ENCODE peak calls at places on chromosomes 11 and 22, in six cellular contexts. S is epithelial cell of esophagus; U is AG08395; O is stimulated activated CD4-positive, alpha-beta T cell treated with anti-CD3 and anti-CD28 coated beads, Interleukin-1b, Interleukin-23, amount 100 ng/mL, for 1 hour; J is colonic mucosa; Z is GM20000. V is an unnamed sample.

GRCh38 chr11:125071831-125072209 is 8.7 kb downstream of the SLC37A2 start:
- DNase-seq in S (no peak), U (no peak), O (no peak), J (no peak), Z (no peak), V (no peak)

GRCh38 chr22:43515902-43516301 is 104.1 kb downstream of the MPPED1 start:
- DNase-seq in S (no peak), U (no peak), O (no peak), J (no peak), Z (no peak), V (no peak)

GRCh38 chr11:62054484-62055121 is 69.2 kb upstream of the INCENP start:
- DNase-seq in S (peak), U (no peak), O (no peak), J (peak), Z (no peak), V (no peak)

GRCh38 chr11:18091731-18092130 is 14.2 kb downstream of the SAAL1 start:
- DNase-seq in S (no peak), U (peak), O (no peak), J (no peak), Z (no peak), V (no peak)

GRCh38 chr11:62709262-62710000 is 2.0 kb downstream of the GNG3 start:
- DNase-seq in S (peak), U (peak), O (peak), J (peak), Z (peak), V (peak)

GRCh38 chr22:46957521-46957920 is 195.1 kb downstream of the TBC1D22A start:
- DNase-seq in S (no peak), U (no peak), O (no peak), J (no peak), Z (no peak), V (no peak)

GRCh38 chr22:50361688-50362087 is 18.6 kb downstream of the PPP6R2 start:
- DNase-seq in S (no peak), U (no peak), O (no peak), J (no peak), Z (no peak), V (no peak)

GRCh38 chr11:46315033-46315738 is 32.1 kb upstream of the DGKZ start:
- DNase-seq in S (peak), U (peak), O (peak), J (peak), Z (peak), V (peak)

GRCh38 chr11:120771551-120772060 is 252.3 kb upstream of the TBCEL start:
- DNase-seq in S (no peak), U (no peak), O (no peak), J (no peak), Z (no peak), V (no peak)

GRCh38 chr22:48677621-48678020 is 1150.1 kb downstream of the BRD1 start:
- DNase-seq in S (no peak), U (no peak), O (no peak), J (no peak), Z (no peak), V (no peak)

GRCh38 chr11:130096823-130097222 is 27.1 kb downstream of the APLP2 start:
- DNase-seq in S (no peak), U (no peak), O (no peak), J (no peak), Z (no peak), V (no peak)

GRCh38 chr11:60528934-60529333 is 13.7 kb downstream of the MS4A13 start:
- DNase-seq in S (no peak), U (no peak), O (no peak), J (no peak), Z (peak), V (no peak)

GRCh38 chr11:93000511-93001476 is 31.3 kb downstream of the MTNR1B start:
- DNase-seq in S (peak), U (peak), O (no peak), J (no peak), Z (no peak), V (no peak)

GRCh38 chr22:48955351-48956311 is 872.0 kb downstream of the BRD1 start:
- DNase-seq in S (no peak), U (no peak), O (no peak), J (peak), Z (no peak), V (peak)

GRCh38 chr11:85132839-85133238 is 494.3 kb downstream of the DLG2 start:
- DNase-seq in S (no peak), U (no peak), O (no peak), J (no peak), Z (no peak), V (no peak)

GRCh38 chr11:74685905-74686304 is 45.3 kb downstream of the CHRDL2 start:
- DNase-seq in S (no peak), U (no peak), O (no peak), J (no peak), Z (no peak), V (no peak)

GRCh38 chr11:117818036-117818858 is 6.3 kb downstream of the FXYD2 start:
- DNase-seq in S (peak), U (no peak), O (no peak), J (no peak), Z (peak), V (no peak)

GRCh38 chr22:38327396-38327795 is 10.2 kb upstream of the CSNK1E start:
- DNase-seq in S (peak), U (no peak), O (no peak), J (no peak), Z (no peak), V (no peak)

GRCh38 chr22:50274311-50274710 is 4.1 kb upstream of the MAPK11 start:
- DNase-seq in S (peak), U (peak), O (no peak), J (no peak), Z (peak), V (no peak)

GRCh38 chr11:103031834-103032233 is 60.1 kb downstream of the DCUN1D5 start:
- DNase-seq in S (no peak), U (no peak), O (no peak), J (no peak), Z (no peak), V (no peak)

GRCh38 chr11:10375280-10376048 is 70.6 kb downstream of the ADM start:
- DNase-seq in S (no peak), U (peak), O (no peak), J (no peak), Z (no peak), V (no peak)

GRCh38 chr11:30917859-30918478 is 331.8 kb upstream of the MPPED2 start:
- DNase-seq in S (peak), U (peak), O (no peak), J (no peak), Z (peak), V (no peak)

GRCh38 chr11:2517016-2517385 is 72.2 kb downstream of the KCNQ1 start:
- DNase-seq in S (no peak), U (no peak), O (no peak), J (peak), Z (no peak), V (no peak)

GRCh38 chr22:37684803-37685615 is 1.1 kb upstream of the NOL12 start:
- DNase-seq in S (peak), U (no peak), O (no peak), J (peak), Z (no peak), V (no peak)

GRCh38 chr22:23007823-23008222 is 62.5 kb upstream of the GNAZ start:
- DNase-seq in S (no peak), U (no peak), O (no peak), J (no peak), Z (no peak), V (no peak)

GRCh38 chr11:76025068-76025467 is 181.2 kb downstream of the WNT11 start:
- DNase-seq in S (no peak), U (peak), O (no peak), J (no peak), Z (no peak), V (no peak)

GRCh38 chr11:87258171-87258833 is 220.6 kb downstream of the TMEM135 start:
- DNase-seq in S (no peak), U (no peak), O (no peak), J (no peak), Z (no peak), V (no peak)

GRCh38 chr11:130131957-130132850 is 27.4 kb upstream of the ST14 start:
- DNase-seq in S (peak), U (peak), O (peak), J (peak), Z (peak), V (peak)

GRCh38 chr11:56841210-56841810 is 92.8 kb upstream of the OR9G4 start:
- DNase-seq in S (peak), U (peak), O (no peak), J (peak), Z (peak), V (peak)

GRCh38 chr11:68750197-68750987 is 928 bp downstream of the TESMIN start:
- DNase-seq in S (peak), U (no peak), O (no peak), J (no peak), Z (peak), V (no peak)

GRCh38 chr11:134468796-134469195 is 56.8 kb upstream of the B3GAT1 start:
- DNase-seq in S (peak), U (no peak), O (no peak), J (peak), Z (no peak), V (no peak)

GRCh38 chr11:116563028-116563712 is 209.6 kb downstream of the BUD13 start:
- DNase-seq in S (no peak), U (peak), O (no peak), J (no peak), Z (no peak), V (no peak)

GRCh38 chr11:31477528-31478255 is 31.7 kb downstream of the IMMP1L start:
- DNase-seq in S (no peak), U (no peak), O (no peak), J (no peak), Z (no peak), V (no peak)

GRCh38 chr22:27597703-27598444 is 203.7 kb downstream of the MN1 start:
- DNase-seq in S (peak), U (peak), O (no peak), J (no peak), Z (no peak), V (no peak)

GRCh38 chr22:42944409-42944808 is 70.5 kb downstream of the PACSIN2 start:
- DNase-seq in S (no peak), U (no peak), O (no peak), J (no peak), Z (no peak), V (no peak)

GRCh38 chr22:46192210-46192993 is 42.1 kb downstream of the PPARA start:
- DNase-seq in S (no peak), U (no peak), O (no peak), J (peak), Z (no peak), V (no peak)

GRCh38 chr11:130636672-130637463 is 188.4 kb downstream of the ADAMTS15 start:
- DNase-seq in S (peak), U (peak), O (no peak), J (no peak), Z (no peak), V (no peak)

GRCh38 chr22:50027639-50028537 is 15.3 kb upstream of the IL17REL start:
- DNase-seq in S (peak), U (no peak), O (no peak), J (no peak), Z (no peak), V (peak)

V was measured in ureter.